ENCODE peak calls at places on chromosome 22, in ten cellular contexts. S is PC-3; K is effector memory CD4-positive, alpha-beta T cell; X is IMR-90; P is stomach; J is cardiac fibroblast; E is HepG2; D is foreskin fibroblast; I is AG04450; M is CD4-positive, CD25-positive, alpha-beta regulatory T cell. Z is an unnamed sample.
A peak's percentile ranks its signal among the peaks of the same experiment; 100 is the strongest.

GRCh38 chr22:38213319-38214247 is 11.8 kb downstream of the MAFF start:
- DNase-seq in K (no peak), I (no peak), E (no peak), X (no peak), M (no peak), S (no peak), J (no peak), D (no peak), P (no peak), Z (no peak)

GRCh38 chr22:46008291-46008690 is 31.3 kb upstream of the WNT7B start:
- DNase-seq in S (no peak), E (no peak), K (no peak), D (no peak), J (peak; percentile 44), P (no peak), M (no peak), I (no peak), X (no peak), Z (no peak)

GRCh38 chr22:47367107-47367690 is 604.7 kb downstream of the TBC1D22A start:
- DNase-seq in D (no peak), M (no peak), J (no peak), E (no peak), I (no peak), X (no peak), K (no peak), S (no peak), P (peak; percentile 11), Z (no peak)

GRCh38 chr22:36433318-36434231 is 45.8 kb upstream of the MYH9 start:
- DNase-seq in X (no peak), S (no peak), J (no peak), M (no peak), P (peak; percentile 88), D (no peak), I (no peak), K (no peak), E (peak; percentile 66), Z (no peak)

GRCh38 chr22:40009953-40010751 is 15.4 kb downstream of the FAM83F start:
- DNase-seq in X (no peak), P (no peak), D (no peak), J (no peak), K (no peak), S (no peak), I (no peak), M (peak; percentile 41), E (no peak), Z (no peak)

GRCh38 chr22:38026130-38027111 is 30.8 kb upstream of the PICK1 start:
- DNase-seq in I (no peak), J (no peak), K (no peak), X (no peak), S (no peak), D (no peak), E (no peak), P (no peak), M (no peak), Z (no peak)

GRCh38 chr22:30015846-30016245 is 64.4 kb upstream of the HORMAD2 start:
- DNase-seq in I (peak; percentile 81), S (peak; percentile 35), D (peak; percentile 88), J (no peak), K (no peak), X (peak; percentile 95), M (no peak), P (no peak), E (no peak), Z (peak; percentile 39)

GRCh38 chr22:39110631-39111561 is 13.9 kb downstream of the APOBEC3H start:
- DNase-seq in K (no peak), J (no peak), I (no peak), P (no peak), M (no peak), X (no peak), E (peak; percentile 59), D (no peak), S (peak; percentile 32), Z (no peak)

GRCh38 chr22:26672060-26672471 is 14.7 kb downstream of the MIAT start:
- DNase-seq in E (no peak), S (no peak), K (peak; percentile 23), M (peak; percentile 54), X (no peak), P (no peak), D (no peak), J (no peak), I (no peak), Z (no peak)

GRCh38 chr22:28297504-28297903 is 378.4 kb upstream of the PITPNB start:
- DNase-seq in P (no peak), X (peak; percentile 2), M (no peak), S (no peak), E (no peak), J (peak; percentile 8), I (no peak), D (no peak), K (no peak), Z (no peak)

GRCh38 chr22:35368386-35368785 is 12.5 kb upstream of the HMOX1 start:
- DNase-seq in M (no peak), X (no peak), J (no peak), S (no peak), K (no peak), I (no peak), D (no peak), P (no peak), E (no peak), Z (no peak)

GRCh38 chr22:43455861-43456260 is 44.0 kb downstream of the MPPED1 start:
- DNase-seq in J (no peak), D (no peak), M (no peak), X (no peak), P (no peak), K (no peak), E (no peak), I (no peak), S (no peak), Z (no peak)

GRCh38 chr22:21012446-21013407 is 2.2 kb upstream of the P2RX6 start:
- DNase-seq in M (no peak), K (no peak), E (no peak), D (no peak), J (no peak), X (no peak), I (no peak), P (no peak), S (no peak), Z (no peak)

GRCh38 chr22:19772673-19773469 is 12.3 kb downstream of the TBX1 start:
- DNase-seq in D (no peak), J (peak; percentile 19), P (peak; percentile 51), M (no peak), X (no peak), K (no peak), S (no peak), E (no peak), I (no peak), Z (no peak)

GRCh38 chr22:42692239-42693054 is 28.2 kb downstream of the A4GALT start:
- DNase-seq in J (no peak), M (no peak), P (no peak), I (no peak), X (no peak), D (no peak), E (no peak), S (no peak), K (no peak), Z (no peak)

DNA sequence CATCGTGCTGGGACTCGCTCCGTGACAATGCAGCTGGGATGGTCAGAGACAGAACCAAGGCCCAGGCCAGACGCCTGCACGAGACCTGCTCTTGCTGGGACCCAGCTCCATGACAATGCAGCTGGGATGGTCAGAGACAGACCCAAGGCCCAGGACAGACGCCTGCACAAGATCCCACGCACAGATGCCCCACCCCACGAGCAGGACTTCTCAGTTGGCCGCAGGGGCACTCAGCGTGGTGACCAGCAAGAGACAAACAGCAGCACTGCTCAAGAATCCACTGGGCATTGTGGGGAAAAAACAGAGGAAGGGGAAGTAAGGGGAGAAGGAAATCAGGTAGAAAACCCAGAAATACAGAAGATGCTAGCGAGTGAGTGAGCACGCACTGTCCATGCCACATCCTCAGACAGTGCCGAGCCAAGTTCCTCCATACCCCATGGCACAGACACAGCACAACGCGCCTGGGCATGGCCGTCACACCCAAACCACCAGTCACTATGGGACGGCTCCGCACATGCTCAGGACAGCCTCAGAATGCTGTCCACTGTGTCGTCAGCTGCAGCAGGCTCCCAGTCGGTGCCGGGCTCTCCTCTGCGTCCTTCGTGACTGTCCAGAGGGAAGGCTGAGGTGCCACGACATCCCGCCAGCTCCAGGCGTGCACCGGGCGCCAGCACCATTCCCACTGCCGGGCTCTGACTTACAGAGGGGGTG is 44.5 kb downstream of the BRD1 start:
- DNase-seq in K (no peak), M (no peak), E (no peak), J (no peak), S (no peak), P (no peak), X (no peak), I (no peak), D (no peak), Z (no peak)
- H3K4me3 ChIP-seq in K (no peak overlapping the region), M (no peak overlapping the region), E (no peak overlapping the region), J (no peak overlapping the region), S (no peak overlapping the region), P (no peak overlapping the region), X (no peak overlapping the region), I (no peak overlapping the region), D (no peak overlapping the region), Z (no peak overlapping the region)

GRCh38 chr22:33519140-33519973 is 400.9 kb downstream of the LARGE1 start:
- DNase-seq in K (no peak), M (no peak), P (no peak), D (no peak), I (no peak), S (peak; percentile 4), J (peak; percentile 63), X (peak; percentile 61), E (peak; percentile 73), Z (peak; percentile 28)
- H3K4me3 ChIP-seq in K (no peak overlapping the region), M (no peak overlapping the region), P (no peak overlapping the region), D (no peak overlapping the region), I (no peak overlapping the region), S (no peak overlapping the region), J (no peak overlapping the region), X (no peak overlapping the region), E (no peak overlapping the region), Z (no peak overlapping the region)

DNA sequence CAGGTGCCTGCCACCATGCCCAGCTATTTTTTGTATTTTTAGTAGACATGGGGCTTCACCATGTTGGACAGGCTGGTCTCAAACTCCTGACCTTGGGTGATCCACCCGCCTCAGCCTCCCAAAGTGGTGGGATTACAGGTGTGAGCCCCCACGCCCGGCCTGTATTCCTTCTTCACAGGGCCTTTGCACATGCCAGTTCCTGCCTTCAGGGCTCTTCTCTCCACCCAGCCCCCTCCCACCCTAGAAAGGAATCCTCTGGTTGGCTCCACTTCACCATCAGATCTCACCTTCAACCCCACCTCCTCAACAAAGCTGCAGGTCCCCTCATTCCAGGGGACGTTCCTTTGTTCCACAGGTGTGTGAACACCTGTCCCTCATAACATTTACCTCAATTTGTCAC is 2.0 kb downstream of the POLR3H start:
- DNase-seq in E (no peak), K (no peak), J (no peak), I (no peak), P (no peak), D (no peak), X (no peak), M (no peak), S (no peak), Z (no peak)
- H3K4me3 ChIP-seq in E (no peak overlapping the region), K (no peak overlapping the region), J (no peak overlapping the region), I (peak overlapping the region; percentile 2), P (peak overlapping the region; percentile 87), D (peak overlapping the region; percentile 18), X (no peak overlapping the region), M (no peak overlapping the region), S (peak overlapping the region; percentile 98), Z (no peak overlapping the region)

DNA sequence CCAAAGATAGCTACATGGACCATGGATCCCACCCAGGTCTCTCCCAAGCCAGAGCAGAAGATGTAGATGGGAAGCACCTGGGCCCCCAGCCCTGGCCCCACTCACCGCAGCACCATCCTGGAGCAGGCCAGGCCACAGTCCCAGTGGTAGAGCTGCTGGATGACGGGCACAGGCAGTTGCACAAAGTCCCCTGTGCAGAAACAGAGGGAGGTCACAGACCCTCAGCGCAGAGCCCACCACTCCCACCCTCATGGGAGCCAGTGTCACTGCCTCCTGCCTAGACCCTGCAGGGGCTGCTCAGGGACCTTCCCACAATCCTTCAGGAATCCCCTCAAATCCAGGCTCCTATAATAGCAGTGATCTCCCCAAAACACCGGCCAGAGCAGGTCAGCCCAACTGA is 6.1 kb downstream of the GUCD1 start:
- DNase-seq in P (no peak), X (no peak), M (no peak), D (no peak), E (no peak), I (no peak), S (no peak), J (no peak), K (no peak), Z (no peak)
- H3K4me3 ChIP-seq in P (no peak overlapping the region), X (no peak overlapping the region), M (no peak overlapping the region), D (no peak overlapping the region), E (no peak overlapping the region), I (no peak overlapping the region), S (no peak overlapping the region), J (no peak overlapping the region), K (no peak overlapping the region), Z (no peak overlapping the region)

Z was measured in AG09309.